ENCODE peak calls at places on chromosome 21, in seven cellular contexts. L is AG08396; T is kidney tubule cell; R is NCI-H1436; A is CD4-positive, alpha-beta memory T cell; Q is central memory CD4-positive, alpha-beta T cell; C is renal cortical epithelial cell. X is an unnamed sample.

GRCh38 chr21:46661211-46661625 is 25.7 kb downstream of the PRMT2 start:
- DNase-seq in T (peak), L (peak), Q (peak), C (peak), R (peak), A (peak), X (peak)

GRCh38 chr21:43869486-43870325 is 4.7 kb downstream of the AGPAT3 start:
- DNase-seq in Q (no peak), R (no peak), C (no peak), T (no peak), A (no peak), L (no peak), X (no peak)

GRCh38 chr21:35239811-35240219 is 190.7 kb upstream of the RUNX1 start:
- DNase-seq in C (peak), T (peak), Q (no peak), R (peak), L (no peak), A (no peak), X (peak)

GRCh38 chr21:45318556-45319341 is 31.1 kb upstream of the POFUT2 start:
- DNase-seq in A (no peak), Q (no peak), R (no peak), L (no peak), C (peak), T (peak), X (no peak)

GRCh38 chr21:41659791-41660560 is 106.9 kb downstream of the RIPK4 start:
- DNase-seq in Q (no peak), A (no peak), C (peak), R (no peak), T (peak), L (no peak), X (no peak)

GRCh38 chr21:41009398-41010177 is 158.4 kb upstream of the BACE2 start:
- DNase-seq in L (no peak), R (peak), Q (no peak), T (no peak), C (no peak), A (no peak), X (peak)

GRCh38 chr21:42523941-42524340 is 10.3 kb downstream of the SLC37A1 start:
- DNase-seq in Q (no peak), C (no peak), R (no peak), L (no peak), T (no peak), A (no peak), X (peak)

GRCh38 chr21:44300262-44300959 is 558 bp downstream of the PFKL start:
- DNase-seq in C (peak), L (peak), T (peak), Q (peak), A (peak), R (no peak), X (peak)

GRCh38 chr21:26506951-26507350 is 66.1 kb downstream of the CYYR1 start:
- DNase-seq in R (no peak), T (peak), A (no peak), C (peak), L (peak), Q (no peak), X (no peak)

GRCh38 chr21:33739701-33740100 is 97.4 kb downstream of the ITSN1 start:
- DNase-seq in L (no peak), Q (no peak), T (no peak), A (no peak), R (no peak), C (no peak), X (no peak)

GRCh38 chr21:42159560-42160110 is 59.3 kb upstream of the ABCG1 start:
- DNase-seq in A (no peak), C (no peak), T (no peak), R (no peak), Q (no peak), L (no peak), X (no peak)